ENCODE peak calls at places on chromosomes 4 and X, in seven cellular contexts. M is pancreas, Y is thoracic aorta, H is RWPE1, B is GM20000, P is kidney epithelial cell, Q is HFF-Myc. O is an unnamed sample.

GRCh38 chr4:154119317-154119716 is 330.4 kb upstream of the SFRP2 start:
- DNase-seq in M (no peak), Y (no peak), H (peak; percentile 16), B (no peak), P (no peak), Q (no peak), O (no peak)

GRCh38 chr4:48030470-48030869 is 13.9 kb downstream of the NIPAL1 start:
- DNase-seq in M (no peak), Y (no peak), H (no peak), B (no peak), P (no peak), Q (no peak), O (no peak)

GRCh38 chrX:66633541-66633940 is 5.3 kb downstream of the EDA2R start:
- DNase-seq in M (no peak), Y (no peak), H (peak; percentile 9), B (no peak), P (no peak), Q (no peak), O (no peak)

GRCh38 chr4:75630932-75631320 is 598 bp upstream of the CDKL2 start:
- DNase-seq in M (no peak), Y (no peak), H (no peak), B (no peak), P (no peak), Q (no peak), O (no peak)

GRCh38 chr4:109548655-109549054 is 11.4 kb upstream of the MCUB start:
- DNase-seq in M (no peak), Y (no peak), H (peak; percentile 84), B (no peak), P (peak; percentile 77), Q (peak; percentile 21), O (no peak)

GRCh38 chrX:17596051-17596450 is 141.2 kb upstream of the SCML1 start:
- DNase-seq in M (no peak), Y (no peak), H (peak; percentile 23), B (no peak), P (peak; percentile 42), Q (no peak), O (no peak)

GRCh38 chr4:41631538-41631937 is 93.6 kb downstream of the LIMCH1 start:
- DNase-seq in M (no peak), Y (no peak), H (no peak), B (no peak), P (no peak), Q (no peak), O (no peak)

GRCh38 chr4:16577177-16577576 is 321.3 kb downstream of the LDB2 start:
- DNase-seq in M (no peak), Y (no peak), H (no peak), B (no peak), P (no peak), Q (no peak), O (no peak)

GRCh38 chr4:56477192-56477706 is 9.8 kb downstream of the SRP72 start:
- DNase-seq in M (no peak), Y (no peak), H (no peak), B (no peak), P (no peak), Q (no peak), O (no peak)

GRCh38 chr4:73729534-73730165 is 10.7 kb upstream of the CXCL8 start:
- DNase-seq in M (peak; percentile 48), Y (peak; percentile 37), H (peak; percentile 59), B (peak; percentile 32), P (no peak), Q (peak; percentile 52), O (no peak)

GRCh38 chr4:9765091-9765490 is 16.3 kb upstream of the DRD5 start:
- DNase-seq in M (no peak), Y (no peak), H (no peak), B (peak; percentile 35), P (no peak), Q (no peak), O (no peak)

GRCh38 chrX:49039598-49040375 is 3.4 kb downstream of the TFE3 start:
- DNase-seq in M (peak; percentile 46), Y (peak; percentile 42), H (peak; percentile 74), B (peak; percentile 60), P (peak; percentile 84), Q (peak; percentile 63), O (no peak)

GRCh38 chr4:26069218-26069617 is 155.2 kb downstream of the SMIM20 start:
- DNase-seq in M (no peak), Y (no peak), H (no peak), B (peak; percentile 54), P (no peak), Q (no peak), O (no peak)
- TF ChIP-seq CTCF in M (peak; percentile 21), Y (no peak), H (no peak), B (peak; percentile 40), P (peak; percentile 49), Q (peak; percentile 59), O (peak; percentile 9)

GRCh38 chr4:115484479-115484878 is 371.1 kb upstream of the NDST4 start:
- DNase-seq in M (no peak), Y (no peak), H (no peak), B (no peak), P (no peak), Q (no peak), O (no peak)
- TF ChIP-seq CTCF in M (no peak), Y (no peak), H (no peak), B (no peak), P (no peak), Q (no peak), O (no peak)

DNA sequence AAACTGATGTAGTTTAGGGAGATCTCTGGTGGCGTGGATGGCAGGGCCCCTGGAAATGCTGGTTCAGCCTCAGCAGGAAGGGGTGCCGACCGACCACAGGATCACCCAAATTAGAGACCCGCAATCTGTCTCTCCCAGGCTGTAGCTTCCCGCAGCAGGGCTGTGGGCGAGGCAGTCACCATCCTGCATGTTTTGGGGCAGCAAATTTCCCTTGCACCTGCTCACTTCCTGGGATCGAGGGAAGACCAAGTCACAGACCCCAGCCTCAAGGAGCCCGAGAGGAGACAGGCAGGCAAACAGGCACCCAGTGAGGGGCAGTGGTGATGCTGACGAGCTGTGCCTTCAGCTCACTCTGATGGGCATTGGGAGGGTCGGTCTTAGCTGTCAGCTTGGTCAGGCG is 21.2 kb upstream of the GPR78 start:
- DNase-seq in M (no peak), Y (no peak), H (no peak), B (no peak), P (no peak), Q (no peak), O (no peak)
- TF ChIP-seq CTCF in M (no peak), Y (no peak), H (no peak), B (no peak), P (no peak), Q (no peak), O (no peak)

GRCh38 chr4:44678094-44679023 is at the start of gene GUF1:
- DNase-seq in M (peak; percentile 85), Y (peak; percentile 57), H (peak; percentile 83), B (peak; percentile 89), P (peak; percentile 60), Q (peak; percentile 75), O (peak; percentile 88)
- TF ChIP-seq CTCF in M (no peak), Y (no peak), H (no peak), B (no peak), P (no peak), Q (no peak), O (no peak)

DNA sequence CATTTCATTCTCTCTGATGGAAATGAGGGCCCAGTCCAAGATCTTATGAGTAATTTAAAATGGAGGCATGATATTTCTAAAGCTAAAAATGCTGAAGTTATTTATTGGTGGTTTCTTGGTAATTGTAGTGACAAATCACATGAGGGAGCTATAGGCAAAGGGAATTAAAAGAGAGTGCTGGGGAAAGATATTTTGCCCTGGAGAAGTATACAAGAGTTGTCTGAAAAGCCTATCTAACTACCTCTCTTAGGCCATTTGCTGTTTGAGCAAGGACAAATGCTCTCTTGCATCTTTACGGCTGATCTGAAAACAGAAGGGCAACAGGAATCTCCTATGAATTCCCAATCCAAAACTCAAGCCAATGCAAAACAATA is 89.4 kb downstream of the FMR1NB start:
- DNase-seq in M (no peak), Y (no peak), H (no peak), B (no peak), P (no peak), Q (no peak), O (no peak)
- TF ChIP-seq CTCF in M (no peak), Y (no peak), H (no peak), B (no peak), P (no peak), Q (no peak), O (no peak)

DNA sequence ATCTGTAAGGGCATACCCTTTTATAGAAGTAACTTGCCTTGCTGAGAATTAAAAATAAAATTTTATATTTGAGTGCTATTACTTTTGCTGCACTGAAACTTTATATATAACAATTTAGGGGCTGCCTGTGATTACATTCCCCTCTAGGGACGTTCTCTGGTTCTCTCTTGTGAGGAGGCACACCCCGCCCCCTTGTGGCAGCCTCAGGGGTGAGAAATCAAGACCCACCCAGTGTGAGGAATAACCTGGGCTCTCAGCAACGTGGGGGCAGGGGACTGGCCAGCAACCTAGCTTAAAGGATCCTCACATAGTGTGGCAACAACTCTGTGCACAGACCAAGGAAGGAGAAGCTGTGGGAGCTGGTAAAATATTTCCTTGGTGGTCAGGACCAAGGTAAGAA is 43.7 kb downstream of the MAGEA9 start:
- DNase-seq in M (no peak), Y (no peak), H (no peak), B (no peak), P (no peak), Q (no peak), O (peak; percentile 40)
- TF ChIP-seq CTCF in M (no peak), Y (peak; percentile 15), H (no peak), B (no peak), P (peak; percentile 42), Q (peak; percentile 42), O (peak; percentile 39)

DNA sequence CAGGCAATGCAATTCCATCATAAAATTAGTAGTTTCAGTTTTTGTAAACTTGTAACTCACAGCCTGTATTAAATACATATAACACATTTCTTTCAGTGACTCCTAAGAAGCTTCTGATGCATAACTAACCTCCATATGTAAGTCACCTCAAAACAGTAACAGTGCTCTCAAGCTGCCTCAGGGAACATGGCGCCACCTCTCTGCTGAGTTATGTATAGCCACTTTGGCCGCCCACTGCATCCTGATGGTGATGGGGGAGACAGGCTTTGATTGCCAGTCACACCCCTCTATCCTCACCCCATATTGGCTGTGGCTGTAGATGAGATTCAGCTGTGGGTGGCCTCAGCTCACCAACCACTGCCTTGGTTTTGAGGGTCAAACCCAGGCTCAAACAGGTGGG is 54.3 kb downstream of the LRBA start:
- DNase-seq in M (no peak), Y (no peak), H (no peak), B (no peak), P (no peak), Q (no peak), O (no peak)
- TF ChIP-seq CTCF in M (no peak), Y (no peak), H (peak; percentile 16), B (peak; percentile 24), P (peak; percentile 48), Q (peak; percentile 59), O (peak; percentile 60)

GRCh38 chr4:37188100-37188499 is 56.4 kb upstream of the NWD2 start:
- DNase-seq in M (no peak), Y (no peak), H (no peak), B (no peak), P (no peak), Q (no peak), O (no peak)
- TF ChIP-seq CTCF in M (no peak), Y (no peak), H (no peak), B (no peak), P (peak; percentile 21), Q (no peak), O (no peak)

O was measured in natural killer cell.